ENCODE peak calls at places on chromosomes 13 and 19, in eight cellular contexts. U is PC-3, I is neural progenitor cell, P is OCI-LY7, R is HCT116, N is GM23338, E is hepatocyte, Q is GM23248. B is an unnamed sample.

GRCh38 chr13:94331281-94331680 is 148.2 kb downstream of the DCT start:
- DNase-seq in U (no peak), I (no peak), P (no peak), R (no peak), N (no peak), E (no peak), Q (no peak), B (no peak)

GRCh38 chr19:55474269-55475265 is 1.9 kb upstream of the ZNF628 start:
- DNase-seq in U (no peak), I (peak), P (no peak), R (no peak), N (no peak), E (no peak), Q (peak), B (no peak)

GRCh38 chr13:46475586-46475991 is 77.4 kb upstream of the LRCH1 start:
- DNase-seq in U (peak), I (no peak), P (no peak), R (no peak), N (no peak), E (no peak), Q (peak), B (no peak)

GRCh38 chr19:29107831-29108230 is 105.1 kb downstream of the UQCRFS1 start:
- DNase-seq in U (no peak), I (no peak), P (no peak), R (no peak), N (no peak), E (no peak), Q (peak), B (no peak)

GRCh38 chr13:43629691-43630480 is 156.9 kb downstream of the ENOX1 start:
- DNase-seq in U (no peak), I (peak), P (no peak), R (no peak), N (no peak), E (no peak), Q (peak), B (no peak)

GRCh38 chr19:51702754-51703654 is 9.9 kb downstream of the SPACA6 start:
- DNase-seq in U (no peak), I (peak), P (no peak), R (no peak), N (peak), E (peak), Q (peak), B (no peak)

GRCh38 chr13:111577429-111577828 is 257.0 kb downstream of the TEX29 start:
- DNase-seq in U (no peak), I (no peak), P (no peak), R (no peak), N (no peak), E (no peak), Q (no peak), B (no peak)

GRCh38 chr13:19053561-19053960 is 128.1 kb downstream of the TUBA3C start:
- DNase-seq in U (no peak), I (no peak), P (no peak), R (no peak), N (no peak), E (no peak), Q (no peak), B (no peak)

GRCh38 chr13:35791191-35791902 is 314.9 kb upstream of the MAB21L1 start:
- DNase-seq in U (peak), I (no peak), P (no peak), R (no peak), N (no peak), E (no peak), Q (peak), B (no peak)

GRCh38 chr19:30450101-30450500 is 77.9 kb downstream of the ZNF536 start:
- DNase-seq in U (no peak), I (peak), P (no peak), R (no peak), N (peak), E (peak), Q (peak), B (no peak)

GRCh38 chr13:109694972-109695371 is 91.4 kb downstream of the IRS2 start:
- DNase-seq in U (no peak), I (no peak), P (no peak), R (no peak), N (no peak), E (peak), Q (no peak), B (no peak)

DNA sequence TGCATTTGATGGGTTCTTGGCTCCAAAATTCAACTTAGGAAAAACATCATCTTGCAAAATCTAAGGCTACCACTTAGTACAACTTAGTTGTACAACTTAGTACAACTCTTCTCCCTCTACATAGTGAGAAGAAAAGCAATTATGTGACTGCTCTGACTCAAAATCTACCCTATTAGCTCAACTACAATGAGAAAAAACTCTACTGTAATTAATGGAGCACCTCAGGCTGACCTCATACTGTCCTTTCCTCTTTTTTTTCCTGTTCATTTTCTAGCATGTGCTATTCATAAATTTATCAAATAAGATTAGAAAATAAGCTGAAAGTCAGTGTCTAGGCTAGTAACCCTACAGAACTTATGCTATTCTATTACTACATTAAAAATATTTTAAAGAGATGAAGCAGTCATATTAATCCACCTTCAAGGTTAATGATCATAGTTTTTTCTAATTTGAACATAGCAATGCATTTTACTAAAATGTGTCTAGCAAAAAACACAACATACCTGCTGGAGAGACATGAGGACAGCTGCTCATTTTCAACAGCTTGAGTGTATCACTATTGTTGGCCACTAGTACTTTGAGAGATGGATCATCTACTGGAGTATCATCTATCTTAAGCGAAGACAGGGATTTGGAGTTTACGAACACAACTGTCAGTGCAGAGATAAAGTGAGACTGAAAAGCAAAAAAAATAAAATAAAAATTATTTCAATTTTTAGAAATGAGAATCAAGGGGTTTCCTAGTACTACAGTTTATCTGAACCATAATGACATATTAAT is 11.9 kb downstream of the FBXL3 start:
- DNase-seq in U (no peak), I (no peak), P (no peak), R (no peak), N (no peak), E (no peak), Q (no peak), B (no peak)
- H3K4me3 ChIP-seq in U (no peak), I (no peak), P (no peak), R (no peak), N (no peak), E (no peak), Q (no peak), B (no peak)

GRCh38 chr19:19530423-19530804 is 1.7 kb downstream of the YJEFN3 start:
- DNase-seq in U (no peak), I (no peak), P (no peak), R (no peak), N (peak), E (no peak), Q (peak), B (no peak)

GRCh38 chr19:19532806-19533701 is 4.3 kb downstream of the YJEFN3 start:
- DNase-seq in U (no peak), I (no peak), P (no peak), R (no peak), N (peak), E (no peak), Q (no peak), B (no peak)

GRCh38 chr19:19530889-19531288 is 2.2 kb downstream of the YJEFN3 start:
- DNase-seq in U (no peak), I (no peak), P (no peak), R (no peak), N (no peak), E (no peak), Q (no peak), B (no peak)

GRCh38 chr19:19533826-19534225 is 4.2 kb upstream of the CILP2 start:
- DNase-seq in U (no peak), I (no peak), P (no peak), R (no peak), N (peak), E (no peak), Q (no peak), B (no peak)

DNA sequence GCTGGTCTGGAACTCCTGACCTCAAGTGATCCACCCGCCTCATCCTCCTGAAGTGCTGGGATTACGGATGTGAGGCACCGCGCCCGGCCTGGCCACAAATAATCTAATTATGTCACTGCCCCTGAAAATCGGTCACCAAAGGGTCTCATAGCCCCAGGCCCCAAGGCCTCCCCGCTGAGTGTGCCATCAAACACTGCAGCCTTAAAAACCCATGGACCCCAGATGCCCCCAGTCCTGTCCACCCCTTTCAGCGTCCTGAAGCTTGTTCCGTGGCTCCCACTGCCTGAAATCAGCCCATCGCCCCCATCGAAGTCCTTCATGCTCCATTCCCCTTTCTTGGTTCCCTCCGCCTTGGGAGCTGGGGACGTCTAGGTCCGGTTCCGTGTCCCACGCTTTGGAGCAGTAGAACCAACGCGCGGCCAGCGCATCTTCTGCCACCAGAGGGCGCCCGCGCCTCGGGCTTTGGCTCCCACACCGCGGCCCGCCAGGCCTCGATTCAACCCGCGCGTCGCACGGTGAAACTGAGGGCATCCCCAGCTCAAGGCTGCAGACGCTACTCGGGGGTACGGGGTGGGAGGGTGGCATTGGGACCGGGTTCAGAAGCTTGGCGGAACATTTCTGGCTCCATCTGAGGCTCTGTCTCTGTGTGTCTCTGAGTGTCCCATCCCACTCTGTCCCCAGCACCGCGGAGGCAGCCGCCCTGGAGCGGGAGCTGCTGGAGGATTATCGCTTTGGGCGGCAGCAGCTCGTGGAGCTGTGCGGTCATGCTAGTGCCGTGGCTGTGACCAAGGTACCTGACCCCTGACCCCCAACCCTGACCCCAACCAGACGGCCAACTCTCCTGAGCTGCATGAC is 3.5 kb downstream of the YJEFN3 start:
- DNase-seq in U (peak), I (peak), P (peak), R (no peak), N (peak), E (peak), Q (peak), B (peak)
- TF ChIP-seq EZH2phosphoT487 in U (no peak), I (no peak), P (no peak), R (no peak), N (no peak), E (no peak), Q (no peak), B (no peak)

GRCh38 chr19:45238556-45238955 is 6.7 kb downstream of the EXOC3L2 start:
- DNase-seq in U (no peak), I (no peak), P (no peak), R (no peak), N (no peak), E (no peak), Q (no peak), B (no peak)
- H3K4me3 ChIP-seq in U (no peak), I (no peak), P (no peak), R (no peak), N (no peak), E (no peak), Q (no peak), B (no peak)

GRCh38 chr13:85314686-85315085 is 484.5 kb downstream of the SLITRK6 start:
- DNase-seq in U (no peak), I (peak), P (no peak), R (no peak), N (no peak), E (no peak), Q (no peak), B (no peak)
- TF ChIP-seq EZH2phosphoT487 in U (no peak), I (no peak), P (no peak), R (no peak), N (no peak), E (no peak), Q (no peak), B (no peak)

GRCh38 chr19:14063100-14063499 is 1.2 kb upstream of the PALM3 start:
- DNase-seq in U (no peak), I (no peak), P (no peak), R (no peak), N (no peak), E (no peak), Q (peak), B (no peak)

GRCh38 chr19:14062558-14062855 is 631 bp upstream of the PALM3 start:
- DNase-seq in U (no peak), I (no peak), P (no peak), R (no peak), N (no peak), E (no peak), Q (no peak), B (no peak)

GRCh38 chr19:14061751-14062557 is at the start of gene PALM3:
- DNase-seq in U (peak), I (no peak), P (no peak), R (no peak), N (no peak), E (peak), Q (no peak), B (no peak)

GRCh38 chr19:14059652-14060155 is 2.2 kb downstream of the PALM3 start:
- DNase-seq in U (no peak), I (peak), P (no peak), R (no peak), N (no peak), E (peak), Q (no peak), B (no peak)

GRCh38 chr19:14061081-14061749 is 661 bp downstream of the PALM3 start:
- DNase-seq in U (no peak), I (no peak), P (no peak), R (no peak), N (no peak), E (peak), Q (peak), B (no peak)
- H3K4me3 ChIP-seq in U (no peak), I (no peak), P (no peak), R (no peak), N (no peak), E (no peak), Q (no peak), B (no peak)

GRCh38 chr13:87084192-87084591 is 587.0 kb upstream of the SLITRK5 start:
- DNase-seq in U (no peak), I (no peak), P (no peak), R (no peak), N (peak), E (no peak), Q (no peak), B (no peak)
- TF ChIP-seq EZH2phosphoT487 in U (no peak), I (no peak), P (no peak), R (no peak), N (no peak), E (no peak), Q (no peak), B (no peak)

DNA sequence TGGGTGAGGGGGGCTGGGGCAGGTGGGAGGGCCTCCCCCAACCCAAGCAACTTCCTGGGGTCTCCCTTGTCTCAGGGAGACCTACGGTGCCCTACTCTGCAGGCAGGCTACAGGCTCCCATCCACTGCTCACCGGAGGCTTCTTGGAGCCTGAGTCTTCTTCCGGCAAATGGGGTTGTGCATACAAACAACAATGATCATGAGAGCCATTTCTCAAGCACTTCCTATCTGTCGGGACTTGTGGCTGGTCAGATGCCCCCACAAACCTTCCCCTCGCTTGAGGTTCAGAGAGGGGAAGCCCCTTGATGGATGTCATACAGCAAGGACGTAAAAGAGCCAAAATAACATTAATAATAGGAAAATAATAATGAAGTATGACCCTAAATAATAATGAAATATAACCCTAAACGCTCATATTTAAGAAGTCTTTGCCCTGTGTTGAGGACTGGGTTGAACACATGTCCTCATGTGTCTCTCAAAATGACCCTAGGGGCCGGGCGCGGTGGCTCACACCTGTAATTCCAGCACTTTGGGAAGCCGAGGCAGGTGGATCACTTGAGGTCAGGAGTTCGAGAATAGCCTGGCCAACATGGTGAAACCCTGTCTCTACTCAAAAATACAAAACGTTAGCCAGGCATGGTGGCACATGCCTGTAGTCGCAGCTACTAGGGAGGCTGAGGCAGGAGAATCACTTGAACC is 727 bp downstream of the CD37 start:
- DNase-seq in U (no peak), I (no peak), P (peak), R (no peak), N (no peak), E (no peak), Q (no peak), B (no peak)
- H3K4me3 ChIP-seq in U (no peak), I (no peak), P (peak), R (no peak), N (no peak), E (no peak), Q (no peak), B (peak)

GRCh38 chr13:79402074-79402635 is 3.9 kb downstream of the RBM26 start:
- DNase-seq in U (no peak), I (no peak), P (no peak), R (no peak), N (no peak), E (no peak), Q (peak), B (no peak)

GRCh38 chr13:79398915-79399314 is 7.1 kb downstream of the RBM26 start:
- DNase-seq in U (peak), I (no peak), P (no peak), R (no peak), N (no peak), E (no peak), Q (peak), B (no peak)

GRCh38 chr13:79403113-79403512 is 2.9 kb downstream of the RBM26 start:
- DNase-seq in U (no peak), I (no peak), P (no peak), R (no peak), N (no peak), E (no peak), Q (no peak), B (no peak)

GRCh38 chr13:79402679-79403078 is 3.4 kb downstream of the RBM26 start:
- DNase-seq in U (no peak), I (no peak), P (no peak), R (no peak), N (no peak), E (no peak), Q (no peak), B (no peak)

DNA sequence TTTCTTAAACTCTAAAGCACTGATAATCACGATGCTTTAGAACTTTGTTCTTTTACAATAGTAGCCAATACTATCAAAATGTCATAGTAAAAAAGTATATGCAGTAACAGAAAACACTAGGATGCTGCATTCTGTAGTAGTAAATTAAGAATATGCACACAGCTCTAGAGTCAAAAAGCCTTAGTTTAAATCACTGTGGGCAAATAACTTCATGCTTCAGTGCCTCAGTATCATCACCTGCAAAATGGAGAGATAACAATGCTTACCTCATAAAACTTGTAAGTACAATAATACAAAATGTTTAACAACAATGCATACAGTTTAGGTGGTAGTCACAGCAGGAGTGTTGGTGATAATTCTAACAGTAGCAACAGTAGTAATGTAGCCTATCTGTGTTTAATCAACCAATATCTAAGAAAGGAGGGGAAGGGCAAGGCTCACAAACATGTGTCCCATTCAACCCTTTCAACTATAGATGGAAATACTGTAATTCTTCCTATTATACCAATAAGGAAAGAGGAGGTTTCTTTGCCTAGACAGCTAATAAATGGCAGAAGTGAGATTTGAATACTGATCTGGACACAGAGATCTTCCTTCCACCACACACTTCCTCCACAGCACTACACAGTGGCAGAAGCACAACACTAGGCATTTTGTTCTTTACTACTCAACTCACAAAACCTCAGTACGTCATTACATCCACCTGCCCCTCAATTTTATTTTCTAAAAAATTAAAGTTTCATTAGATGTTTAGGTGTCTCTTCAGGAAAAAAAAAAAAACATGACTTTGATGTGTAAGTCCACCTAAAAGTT is 4.6 kb downstream of the RBM26 start:
- DNase-seq in U (no peak), I (no peak), P (peak), R (no peak), N (no peak), E (no peak), Q (no peak), B (no peak)
- TF ChIP-seq EZH2phosphoT487 in U (no peak), I (no peak), P (no peak), R (no peak), N (no peak), E (no peak), Q (no peak), B (no peak)

B was measured in MM.1S.